ENCODE peak calls at places on chromosomes 13 and 19, in five cellular contexts. P is fibroblast of the aortic adventitia, J is uterus, V is fibroblast of mammary gland, A is cardiac fibroblast. D is an unnamed sample.

GRCh38 chr19:3186891-3187661 is 1.3 kb downstream of the NCLN start:
- DNase-seq in P (no peak), J (no peak), V (peak; percentile 28), A (no peak), D (no peak)

GRCh38 chr13:108060111-108060510 is 155.2 kb downstream of the LIG4 start:
- DNase-seq in P (no peak), J (no peak), V (no peak), A (no peak), D (no peak)

GRCh38 chr13:48500652-48501197 is 32.2 kb downstream of the RCBTB2 start:
- DNase-seq in P (peak; percentile 80), J (no peak), V (peak; percentile 93), A (peak; percentile 91), D (peak; percentile 84)

GRCh38 chr13:50945669-50946068 is 36.1 kb downstream of the RNASEH2B start:
- DNase-seq in P (no peak), J (no peak), V (no peak), A (no peak), D (no peak)

GRCh38 chr13:110382229-110382628 is 75.1 kb downstream of the COL4A2 start:
- DNase-seq in P (peak; percentile 59), J (no peak), V (peak; percentile 95), A (peak; percentile 98), D (peak; percentile 87)

GRCh38 chr19:18904334-18905057 is 8.5 kb upstream of the CERS1 start:
- DNase-seq in P (no peak), J (no peak), V (no peak), A (no peak), D (no peak)

GRCh38 chr13:39656325-39656677 is 839 bp downstream of the COG6 start:
- DNase-seq in P (peak; percentile 15), J (no peak), V (no peak), A (peak; percentile 18), D (peak; percentile 11)

GRCh38 chr13:59780058-59780457 is 383.7 kb downstream of the DIAPH3 start:
- DNase-seq in P (peak; percentile 16), J (no peak), V (peak; percentile 36), A (peak; percentile 24), D (no peak)

GRCh38 chr13:114229486-114229885 is 5.2 kb upstream of the CDC16 start:
- DNase-seq in P (peak; percentile 23), J (no peak), V (no peak), A (no peak), D (no peak)

GRCh38 chr13:98785968-98786367 is 33.5 kb upstream of the SLC15A1 start:
- DNase-seq in P (no peak), J (no peak), V (no peak), A (no peak), D (no peak)

GRCh38 chr13:33172911-33173310 is 112.6 kb downstream of the STARD13 start:
- DNase-seq in P (no peak), J (no peak), V (peak; percentile 23), A (no peak), D (no peak)

GRCh38 chr19:45553464-45553863 is 31.1 kb downstream of the OPA3 start:
- DNase-seq in P (no peak), J (no peak), V (no peak), A (no peak), D (no peak)

GRCh38 chr19:48060381-48060780 is 16.5 kb upstream of the CABP5 start:
- DNase-seq in P (no peak), J (no peak), V (no peak), A (no peak), D (no peak)

GRCh38 chr19:45523642-45524256 is 16.5 kb downstream of the VASP start:
- DNase-seq in P (peak; percentile 90), J (peak; percentile 84), V (peak; percentile 84), A (peak; percentile 88), D (peak; percentile 82)

GRCh38 chr19:6125571-6125989 is 9.9 kb upstream of the ACSBG2 start:
- DNase-seq in P (peak; percentile 84), J (peak; percentile 61), V (peak; percentile 81), A (peak; percentile 86), D (peak; percentile 70)

GRCh38 chr13:101949681-101950080 is 452.2 kb downstream of the FGF14 start:
- DNase-seq in P (no peak), J (no peak), V (no peak), A (no peak), D (no peak)

GRCh38 chr13:102704238-102704750 is 9.4 kb upstream of the METTL21C start:
- DNase-seq in P (no peak), J (no peak), V (no peak), A (no peak), D (no peak)

GRCh38 chr13:101265934-101266333 is 150.4 kb downstream of the NALCN start:
- DNase-seq in P (peak; percentile 9), J (no peak), V (peak; percentile 24), A (peak; percentile 62), D (peak; percentile 25)

GRCh38 chr19:5358173-5358800 is 17.7 kb upstream of the PTPRS start:
- DNase-seq in P (peak; percentile 25), J (no peak), V (peak; percentile 21), A (peak; percentile 20), D (no peak)

GRCh38 chr19:8161135-8161646 is 11.8 kb upstream of the FBN3 start:
- DNase-seq in P (peak; percentile 7), J (no peak), V (peak; percentile 49), A (peak; percentile 15), D (no peak)

GRCh38 chr13:49678172-49678914 is 12.9 kb downstream of the EBPL start:
- DNase-seq in P (no peak), J (no peak), V (no peak), A (no peak), D (no peak)

GRCh38 chr13:37047846-37048245 is 11.6 kb downstream of the SUPT20H start:
- DNase-seq in P (no peak), J (no peak), V (no peak), A (no peak), D (no peak)
- TF ChIP-seq CTCF in P (no peak), J (no peak), V (no peak), A (no peak), D (no peak)

DNA sequence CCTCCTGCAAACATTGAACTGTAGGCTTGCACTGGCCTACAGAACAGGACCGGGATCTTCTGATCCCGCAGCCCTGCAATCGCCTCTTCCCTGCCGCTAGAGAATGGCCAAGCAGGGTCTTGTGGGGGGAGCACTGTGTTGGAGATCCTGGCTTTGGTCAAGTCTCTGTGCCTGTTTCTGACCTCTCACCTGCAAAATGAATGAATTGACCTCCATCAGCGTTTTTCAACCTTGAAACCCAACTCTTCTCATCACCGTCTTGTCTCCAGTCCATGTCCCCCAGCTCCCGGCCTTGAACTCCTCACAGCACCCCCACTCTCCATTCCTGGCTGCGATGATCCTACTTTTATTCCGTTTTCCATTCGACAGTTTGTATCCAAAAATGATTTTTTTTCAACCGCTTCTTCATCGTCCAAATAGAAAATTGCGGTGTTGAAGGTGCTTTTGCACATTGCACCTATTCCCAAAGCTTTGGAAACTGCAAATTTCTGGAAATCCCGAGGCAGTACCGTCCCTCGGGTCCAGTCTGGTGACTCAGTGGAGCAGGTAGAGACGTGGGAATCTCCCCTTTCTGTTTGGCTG is 2.0 kb downstream of the MYO9B start:
- DNase-seq in P (no peak), J (no peak), V (no peak), A (no peak), D (no peak)
- H3K4me3 ChIP-seq in P (peak overlapping the region; percentile 90), J (no peak overlapping the region), V (no peak overlapping the region), A (peak overlapping the region; percentile 97), D (no peak overlapping the region)

GRCh38 chr19:14197882-14198281 is 8.1 kb downstream of the ADGRL1 start:
- DNase-seq in P (no peak), J (no peak), V (no peak), A (no peak), D (no peak)

GRCh38 chr19:14203258-14203657 is 2.7 kb downstream of the ADGRL1 start:
- DNase-seq in P (no peak), J (no peak), V (no peak), A (no peak), D (no peak)

DNA sequence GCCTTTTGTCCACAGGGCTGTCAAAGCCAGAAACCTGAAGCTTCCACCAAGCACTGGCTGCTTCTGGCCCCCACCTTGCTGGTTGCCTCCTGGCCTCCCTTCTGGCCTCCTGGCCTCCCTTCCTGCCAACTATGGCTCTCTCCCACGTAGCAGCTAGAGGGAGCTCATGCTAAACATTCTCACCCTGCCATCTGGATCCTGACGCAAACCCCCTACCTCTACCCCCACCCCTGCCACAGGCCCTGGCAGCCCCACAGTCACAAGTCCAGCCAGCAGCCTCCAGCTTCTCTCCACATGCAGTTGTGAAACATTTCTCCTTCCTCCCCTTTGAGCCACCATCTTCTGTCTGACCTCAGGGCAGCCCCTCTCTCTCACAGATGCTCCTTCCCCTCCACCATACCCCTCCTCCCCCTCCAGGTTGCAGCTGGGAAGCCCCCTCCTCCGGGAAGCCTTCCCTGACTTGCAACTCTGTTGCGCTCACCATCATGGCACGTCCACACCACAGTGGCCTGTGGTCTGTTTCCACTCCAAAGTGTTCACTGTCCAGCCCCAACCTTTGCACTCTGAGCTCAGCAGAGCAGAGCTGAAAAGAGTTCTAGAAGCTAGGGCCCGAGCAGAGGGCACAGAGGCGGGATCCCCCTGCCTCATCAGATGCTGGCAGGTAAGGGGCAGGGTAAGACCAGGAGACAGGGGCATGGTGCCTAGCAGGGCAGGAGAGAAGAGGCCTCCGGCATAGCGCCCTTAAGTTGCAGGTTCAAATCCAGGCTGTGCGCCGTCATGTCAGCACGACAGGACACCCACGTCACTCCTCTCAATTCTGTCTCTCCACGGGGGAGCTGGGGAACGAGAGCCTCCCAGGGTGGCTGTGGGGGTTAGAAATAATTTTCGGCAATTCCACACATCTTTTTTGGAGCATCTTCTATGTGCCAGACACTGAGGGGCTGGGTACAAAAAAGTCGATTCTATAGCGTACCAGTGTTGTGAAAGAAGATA is 7.3 kb downstream of the ADGRL1 start:
- DNase-seq in P (no peak), J (no peak), V (no peak), A (peak; percentile 12), D (no peak)
- TF ChIP-seq CTCF in P (peak; percentile 16), J (no peak), V (no peak), A (peak; percentile 21), D (no peak)

GRCh38 chr19:43673702-43674629 is 4.0 kb upstream of the PLAUR start:
- DNase-seq in P (no peak), J (no peak), V (no peak), A (no peak), D (no peak)
- H3K4me3 ChIP-seq in P (no peak overlapping the region), J (no peak overlapping the region), V (no peak overlapping the region), A (no peak overlapping the region), D (no peak overlapping the region)

D was measured in astrocyte of the spinal cord.